ENCODE peak calls at places on chromosomes 5 and 9, in eight cellular contexts. M is IMR-90; W is AG04449; E is cerebellar cortex; L is stimulated activated CD4-positive, alpha-beta T cell treated with anti-CD3 and anti-CD28 coated beads, Interleukin-1b, Interleukin-23, amount 100 ng/mL, for 4 hours; U is heart right ventricle; H is posterior cingulate gyrus; B is stimulated activated CD8-positive, alpha-beta memory T cell treated with anti-CD3 and anti-CD28 coated beads, Interleukin-2, amount 100 ng/mL, for 1 hour. Z is an unnamed sample.

GRCh38 chr9:86767373-86767772 is 179.9 kb downstream of the GAS1 start:
- DNase-seq in M (no peak), W (no peak), E (no peak), L (no peak), U (no peak), H (no peak), B (no peak), Z (no peak)

GRCh38 chr5:26872337-26872736 is 166.0 kb downstream of the CDH9 start:
- DNase-seq in M (no peak), W (no peak), E (no peak), L (no peak), U (no peak), H (no peak), B (no peak), Z (no peak)

GRCh38 chr9:81146684-81147337 is 542.5 kb downstream of the TLE1 start:
- DNase-seq in M (peak; percentile 69), W (no peak), E (no peak), L (no peak), U (no peak), H (no peak), B (no peak), Z (no peak)

GRCh38 chr9:123343428-123344272 is 12.3 kb upstream of the CRB2 start:
- DNase-seq in M (no peak), W (no peak), E (no peak), L (no peak), U (no peak), H (no peak), B (no peak), Z (peak; percentile 64)

GRCh38 chr9:4225291-4226119 is 74.4 kb downstream of the GLIS3 start:
- DNase-seq in M (peak; percentile 95), W (peak; percentile 88), E (no peak), L (no peak), U (no peak), H (no peak), B (no peak), Z (no peak)

GRCh38 chr9:99405369-99405768 is 183.3 kb downstream of the SEC61B start:
- DNase-seq in M (no peak), W (no peak), E (no peak), L (no peak), U (no peak), H (no peak), B (no peak), Z (no peak)

GRCh38 chr9:126379661-126380365 is 53.2 kb downstream of the MVB12B start:
- DNase-seq in M (peak; percentile 47), W (no peak), E (no peak), L (no peak), U (no peak), H (no peak), B (no peak), Z (no peak)

GRCh38 chr9:71349218-71349617 is 227.8 kb upstream of the TRPM3 start:
- DNase-seq in M (peak; percentile 49), W (peak; percentile 59), E (no peak), L (no peak), U (no peak), H (no peak), B (no peak), Z (no peak)

GRCh38 chr9:20028849-20029231 is 240.0 kb upstream of the SLC24A2 start:
- DNase-seq in M (no peak), W (no peak), E (no peak), L (no peak), U (no peak), H (no peak), B (no peak), Z (no peak)

GRCh38 chr9:124707667-124708066 is 63.4 kb downstream of the NR6A1 start:
- DNase-seq in M (no peak), W (no peak), E (no peak), L (no peak), U (no peak), H (no peak), B (no peak), Z (no peak)

GRCh38 chr5:168288349-168289245 is 2.8 kb upstream of the WWC1 start:
- DNase-seq in M (no peak), W (no peak), E (no peak), L (no peak), U (no peak), H (no peak), B (no peak), Z (no peak)

GRCh38 chr9:109455391-109455790 is 42.7 kb downstream of the PTPN3 start:
- DNase-seq in M (no peak), W (no peak), E (no peak), L (no peak), U (no peak), H (no peak), B (no peak), Z (no peak)

GRCh38 chr9:127763918-127764384 is 14.5 kb downstream of the SH2D3C start:
- DNase-seq in M (no peak), W (no peak), E (peak; percentile 61), L (no peak), U (peak; percentile 73), H (peak; percentile 46), B (no peak), Z (no peak)

GRCh38 chr9:104885818-104886709 is 41.9 kb downstream of the ABCA1 start:
- DNase-seq in M (no peak), W (no peak), E (no peak), L (no peak), U (no peak), H (no peak), B (no peak), Z (no peak)

GRCh38 chr9:128286435-128286834 is 10.4 kb downstream of the SWI5 start:
- DNase-seq in M (peak; percentile 71), W (no peak), E (peak; percentile 84), L (no peak), U (peak; percentile 47), H (peak; percentile 80), B (no peak), Z (no peak)

GRCh38 chr5:138942861-138943260 is 67.7 kb upstream of the LRRTM2 start:
- DNase-seq in M (no peak), W (no peak), E (no peak), L (no peak), U (no peak), H (no peak), B (no peak), Z (no peak)

GRCh38 chr5:172150514-172151425 is 37.3 kb downstream of the STK10 start:
- DNase-seq in M (peak; percentile 24), W (no peak), E (no peak), L (no peak), U (peak; percentile 52), H (no peak), B (no peak), Z (peak; percentile 13)

GRCh38 chr9:137973829-137974416 is 96.3 kb downstream of the CACNA1B start:
- DNase-seq in M (no peak), W (no peak), E (no peak), L (no peak), U (no peak), H (no peak), B (no peak), Z (no peak)

GRCh38 chr5:10228288-10228687 is 21.4 kb downstream of the ATPSCKMT start:
- DNase-seq in M (no peak), W (no peak), E (no peak), L (no peak), U (no peak), H (no peak), B (no peak), Z (no peak)

GRCh38 chr5:121688126-121688525 is 163.6 kb upstream of the FTMT start:
- DNase-seq in M (no peak), W (no peak), E (no peak), L (no peak), U (no peak), H (no peak), B (no peak), Z (no peak)

GRCh38 chr5:178590924-178591423 is 781 bp upstream of the COL23A1 start:
- DNase-seq in M (peak; percentile 4), W (no peak), E (no peak), L (no peak), U (no peak), H (no peak), B (no peak), Z (no peak)

GRCh38 chr5:64594601-64595518 is 89.0 kb downstream of the RGS7BP start:
- DNase-seq in M (no peak), W (no peak), E (peak; percentile 60), L (no peak), U (no peak), H (no peak), B (no peak), Z (no peak)

GRCh38 chr9:129697956-129698757 is 32.7 kb downstream of the PRRX2 start:
- DNase-seq in M (no peak), W (no peak), E (no peak), L (peak; percentile 11), U (peak; percentile 35), H (no peak), B (no peak), Z (no peak)

GRCh38 chr5:136137497-136138220 is 5.0 kb downstream of the SMAD5 start:
- DNase-seq in M (no peak), W (no peak), E (no peak), L (no peak), U (no peak), H (no peak), B (no peak), Z (no peak)

GRCh38 chr9:113428062-113428600 is 17.6 kb downstream of the C9orf43 start:
- DNase-seq in M (no peak), W (no peak), E (no peak), L (no peak), U (no peak), H (no peak), B (no peak), Z (no peak)

GRCh38 chr5:131242728-131243255 is 21.1 kb upstream of the CDC42SE2 start:
- DNase-seq in M (peak; percentile 97), W (peak; percentile 82), E (no peak), L (no peak), U (no peak), H (no peak), B (no peak), Z (no peak)

GRCh38 chr9:123416171-123416570 is 60.2 kb downstream of the CRB2 start:
- DNase-seq in M (no peak), W (no peak), E (no peak), L (no peak), U (no peak), H (no peak), B (no peak), Z (no peak)

GRCh38 chr9:19162026-19162366 is 34.7 kb upstream of the PLIN2 start:
- DNase-seq in M (no peak), W (no peak), E (no peak), L (no peak), U (no peak), H (no peak), B (no peak), Z (no peak)

GRCh38 chr9:92748233-92748497 is 16.5 kb downstream of the BICD2 start:
- DNase-seq in M (no peak), W (no peak), E (no peak), L (no peak), U (no peak), H (no peak), B (no peak), Z (no peak)

GRCh38 chr5:16178745-16179372 is 732 bp downstream of the MARCHF11 start:
- DNase-seq in M (peak; percentile 43), W (no peak), E (peak; percentile 25), L (no peak), U (peak; percentile 79), H (peak; percentile 68), B (no peak), Z (no peak)

GRCh38 chr9:72041775-72042194 is 18.6 kb downstream of the C9orf57 start:
- DNase-seq in M (peak; percentile 76), W (no peak), E (no peak), L (no peak), U (peak; percentile 36), H (no peak), B (no peak), Z (no peak)

GRCh38 chr5:16797949-16798348 is 138.1 kb downstream of the MYO10 start:
- DNase-seq in M (no peak), W (no peak), E (no peak), L (no peak), U (no peak), H (no peak), B (no peak), Z (no peak)

GRCh38 chr5:115575167-115576070 is 26.9 kb downstream of the TICAM2 start:
- DNase-seq in M (peak; percentile 87), W (no peak), E (no peak), L (no peak), U (no peak), H (no peak), B (no peak), Z (no peak)

GRCh38 chr5:1633605-1634336 is 110.0 kb upstream of the LPCAT1 start:
- DNase-seq in M (peak; percentile 36), W (no peak), E (peak; percentile 76), L (peak; percentile 69), U (peak; percentile 86), H (peak; percentile 83), B (peak; percentile 63), Z (peak; percentile 54)

Z was measured in memory B cell.